ENCODE peak calls at places on chromosomes 1 and 21, in four cellular contexts. One of them, this sample, is unnamed.

GRCh38 chr1:74674278-74675048 is 871 bp upstream of the ERICH3 start:
- DNase-seq in effector CD4-positive, alpha-beta T cell: no peak
- DNase-seq in smooth muscle cell of the brain vasculature: no peak
- DNase-seq in activated CD4-positive, alpha-beta T cell treated with anti-CD3 and anti-CD28 coated beads, Interleukin-2, amount 50 U/mL, for 4 hours: no peak
- DNase-seq in this sample: no peak

GRCh38 chr1:226496616-226497015 is 51.9 kb upstream of the STUM start:
- DNase-seq in effector CD4-positive, alpha-beta T cell: no peak
- DNase-seq in smooth muscle cell of the brain vasculature: no peak
- DNase-seq in activated CD4-positive, alpha-beta T cell treated with anti-CD3 and anti-CD28 coated beads, Interleukin-2, amount 50 U/mL, for 4 hours: no peak
- DNase-seq in this sample: no peak

GRCh38 chr21:41302976-41303375 is 13.6 kb upstream of the FAM3B start:
- DNase-seq in effector CD4-positive, alpha-beta T cell: no peak
- DNase-seq in smooth muscle cell of the brain vasculature: no peak
- DNase-seq in activated CD4-positive, alpha-beta T cell treated with anti-CD3 and anti-CD28 coated beads, Interleukin-2, amount 50 U/mL, for 4 hours: no peak
- DNase-seq in this sample: no peak

GRCh38 chr1:97210302-97210701 is 488.7 kb downstream of the PTBP2 start:
- DNase-seq in effector CD4-positive, alpha-beta T cell: no peak
- DNase-seq in smooth muscle cell of the brain vasculature: no peak
- DNase-seq in activated CD4-positive, alpha-beta T cell treated with anti-CD3 and anti-CD28 coated beads, Interleukin-2, amount 50 U/mL, for 4 hours: no peak
- DNase-seq in this sample: no peak

GRCh38 chr21:45950740-45951515 is 30.6 kb upstream of the COL6A1 start:
- DNase-seq in effector CD4-positive, alpha-beta T cell: no peak
- DNase-seq in smooth muscle cell of the brain vasculature: peak
- DNase-seq in activated CD4-positive, alpha-beta T cell treated with anti-CD3 and anti-CD28 coated beads, Interleukin-2, amount 50 U/mL, for 4 hours: no peak
- DNase-seq in this sample: no peak

GRCh38 chr1:160651428-160652064 is 4.7 kb upstream of the SLAMF1 start:
- DNase-seq in effector CD4-positive, alpha-beta T cell: no peak
- DNase-seq in smooth muscle cell of the brain vasculature: no peak
- DNase-seq in activated CD4-positive, alpha-beta T cell treated with anti-CD3 and anti-CD28 coated beads, Interleukin-2, amount 50 U/mL, for 4 hours: no peak
- DNase-seq in this sample: no peak

GRCh38 chr1:20770314-20771087 is 16.6 kb downstream of the HP1BP3 start:
- DNase-seq in effector CD4-positive, alpha-beta T cell: no peak
- DNase-seq in smooth muscle cell of the brain vasculature: no peak
- DNase-seq in activated CD4-positive, alpha-beta T cell treated with anti-CD3 and anti-CD28 coated beads, Interleukin-2, amount 50 U/mL, for 4 hours: no peak
- DNase-seq in this sample: no peak

GRCh38 chr21:15494481-15494880 is 235.3 kb upstream of the USP25 start:
- DNase-seq in effector CD4-positive, alpha-beta T cell: no peak
- DNase-seq in smooth muscle cell of the brain vasculature: no peak
- DNase-seq in activated CD4-positive, alpha-beta T cell treated with anti-CD3 and anti-CD28 coated beads, Interleukin-2, amount 50 U/mL, for 4 hours: no peak
- DNase-seq in this sample: no peak

GRCh38 chr1:222777977-222778376 is 36.9 kb upstream of the DISP1 start:
- DNase-seq in effector CD4-positive, alpha-beta T cell: no peak
- DNase-seq in smooth muscle cell of the brain vasculature: no peak
- DNase-seq in activated CD4-positive, alpha-beta T cell treated with anti-CD3 and anti-CD28 coated beads, Interleukin-2, amount 50 U/mL, for 4 hours: no peak
- DNase-seq in this sample: no peak

GRCh38 chr1:84603941-84604830 is 29.9 kb upstream of the CTBS start:
- DNase-seq in effector CD4-positive, alpha-beta T cell: no peak
- DNase-seq in smooth muscle cell of the brain vasculature: no peak
- DNase-seq in activated CD4-positive, alpha-beta T cell treated with anti-CD3 and anti-CD28 coated beads, Interleukin-2, amount 50 U/mL, for 4 hours: no peak
- DNase-seq in this sample: no peak

GRCh38 chr1:41319803-41320711 is 41.2 kb upstream of the FOXO6 start:
- DNase-seq in effector CD4-positive, alpha-beta T cell: no peak
- DNase-seq in smooth muscle cell of the brain vasculature: no peak
- DNase-seq in activated CD4-positive, alpha-beta T cell treated with anti-CD3 and anti-CD28 coated beads, Interleukin-2, amount 50 U/mL, for 4 hours: no peak
- DNase-seq in this sample: no peak

GRCh38 chr1:115327270-115327669 is 10.8 kb downstream of the NGF start:
- DNase-seq in effector CD4-positive, alpha-beta T cell: no peak
- DNase-seq in smooth muscle cell of the brain vasculature: no peak
- DNase-seq in activated CD4-positive, alpha-beta T cell treated with anti-CD3 and anti-CD28 coated beads, Interleukin-2, amount 50 U/mL, for 4 hours: no peak
- DNase-seq in this sample: no peak

GRCh38 chr1:63792152-63792551 is 18.3 kb downstream of the ROR1 start:
- DNase-seq in effector CD4-positive, alpha-beta T cell: no peak
- DNase-seq in smooth muscle cell of the brain vasculature: no peak
- DNase-seq in activated CD4-positive, alpha-beta T cell treated with anti-CD3 and anti-CD28 coated beads, Interleukin-2, amount 50 U/mL, for 4 hours: no peak
- DNase-seq in this sample: no peak